ENCODE peak calls at places on chromosomes 2 and 18, in six cellular contexts. A is HepG2, B is breast epithelium, X is transverse colon, G is GM23338, T is adipocyte. E is an unnamed sample.

GRCh38 chr2:152573168-152573567 is 144.1 kb downstream of the PRPF40A start:
- DNase-seq in A (no peak), B (no peak), X (no peak), G (no peak), T (peak; percentile 32), E (peak; percentile 84)

GRCh38 chr18:46497129-46497528 is 159.9 kb downstream of the LOXHD1 start:
- DNase-seq in A (peak; percentile 10), B (no peak), X (no peak), G (peak; percentile 78), T (peak; percentile 31), E (peak; percentile 54)

GRCh38 chr2:180048256-180048655 is 41.2 kb upstream of the CWC22 start:
- DNase-seq in A (no peak), B (no peak), X (no peak), G (no peak), T (no peak), E (no peak)

GRCh38 chr2:207162319-207162718 is 3.4 kb downstream of the KLF7 start:
- DNase-seq in A (no peak), B (no peak), X (no peak), G (no peak), T (peak; percentile 25), E (no peak)

GRCh38 chr2:102848366-102848839 is 86.6 kb downstream of the TMEM182 start:
- DNase-seq in A (peak; percentile 85), B (no peak), X (peak; percentile 67), G (peak; percentile 92), T (peak; percentile 72), E (peak; percentile 87)

GRCh38 chr2:177547772-177548171 is 155.2 kb downstream of the AGPS start:
- DNase-seq in A (no peak), B (no peak), X (no peak), G (no peak), T (no peak), E (no peak)

GRCh38 chr2:26959320-26959719 is 11.1 kb upstream of the MAPRE3 start:
- DNase-seq in A (no peak), B (no peak), X (no peak), G (no peak), T (no peak), E (no peak)

GRCh38 chr2:28621172-28622100 is 125.6 kb downstream of the PLB1 start:
- DNase-seq in A (peak; percentile 83), B (peak; percentile 81), X (peak; percentile 80), G (peak; percentile 49), T (peak; percentile 91), E (peak; percentile 74)

GRCh38 chr2:228798931-228799588 is 472.0 kb downstream of the PID1 start:
- DNase-seq in A (no peak), B (no peak), X (no peak), G (no peak), T (no peak), E (peak; percentile 4)

GRCh38 chr2:232982926-232983668 is 30.0 kb downstream of the NGEF start:
- DNase-seq in A (no peak), B (no peak), X (no peak), G (peak; percentile 90), T (no peak), E (no peak)

GRCh38 chr2:128310094-128310716 is 8.5 kb downstream of the HS6ST1 start:
- DNase-seq in A (no peak), B (peak; percentile 0), X (no peak), G (no peak), T (no peak), E (no peak)

DNA sequence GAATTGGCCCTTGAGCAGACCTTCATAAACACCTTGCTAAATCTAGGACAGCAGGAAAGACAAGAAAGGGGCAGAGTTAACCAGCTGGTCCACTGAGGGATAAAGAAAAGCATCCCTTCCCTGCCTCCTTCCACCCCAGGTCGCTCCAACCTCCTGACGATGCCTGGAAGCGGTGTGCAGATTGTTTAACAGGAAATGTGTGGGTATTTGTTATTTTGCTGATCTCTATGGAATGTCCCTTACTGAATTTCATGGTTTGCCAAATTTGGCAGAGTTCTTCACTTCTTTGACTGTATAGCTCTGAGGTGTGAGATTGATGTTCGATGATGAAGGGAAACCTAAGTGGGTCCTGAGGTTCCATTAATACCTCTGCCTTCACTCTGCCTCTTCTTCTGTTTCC is 72.9 kb downstream of the MAP3K20 start:
- DNase-seq in A (no peak), B (no peak), X (no peak), G (no peak), T (peak; percentile 36), E (no peak)
- H3K4me1 ChIP-seq in A (no peaks in the 10 kb centered on the region), B (no peaks in the 10 kb centered on the region), X (no peaks in the 10 kb centered on the region), G (peaks cover 13% of the 10 kb centered on the region), T (peaks cover 37% of the 10 kb centered on the region), E (peaks cover 35% of the 10 kb centered on the region)

GRCh38 chr2:53202063-53202462 is 565.5 kb upstream of the CHAC2 start:
- DNase-seq in A (peak; percentile 25), B (no peak), X (peak; percentile 24), G (peak; percentile 5), T (peak; percentile 91), E (peak; percentile 15)
- H3K4me3 ChIP-seq in A (no peak overlapping the region), B (no peak overlapping the region), X (no peak overlapping the region), G (no peak overlapping the region), T (no peak overlapping the region), E (no peak overlapping the region)

GRCh38 chr2:19933351-19933981 is 31.7 kb upstream of the TTC32 start:
- DNase-seq in A (peak; percentile 74), B (no peak), X (no peak), G (no peak), T (peak; percentile 67), E (peak; percentile 75)
- H3K36me3 ChIP-seq in A (peaks cover 48% of the 10 kb centered on the region), B (peaks cover 7% of the 10 kb centered on the region), X (peaks cover 10% of the 10 kb centered on the region), G (peaks cover 49% of the 10 kb centered on the region), T (peaks cover 59% of the 10 kb centered on the region), E (peaks cover 54% of the 10 kb centered on the region)

GRCh38 chr2:64586054-64586453 is 61.9 kb downstream of the AFTPH start:
- DNase-seq in A (no peak), B (no peak), X (no peak), G (no peak), T (no peak), E (no peak)
- H3K4me1 ChIP-seq in A (no peaks in the 10 kb centered on the region), B (no peaks in the 10 kb centered on the region), X (no peaks in the 10 kb centered on the region), G (no peaks in the 10 kb centered on the region), T (peaks cover 8% of the 10 kb centered on the region), E (no peaks in the 10 kb centered on the region)

GRCh38 chr2:118095610-118096009 is 7.3 kb downstream of the INSIG2 start:
- DNase-seq in A (no peak), B (no peak), X (no peak), G (no peak), T (peak; percentile 24), E (no peak)
- H3K4me3 ChIP-seq in A (no peak overlapping the region), B (no peak overlapping the region), X (no peak overlapping the region), G (no peak overlapping the region), T (no peak overlapping the region), E (no peak overlapping the region)

DNA sequence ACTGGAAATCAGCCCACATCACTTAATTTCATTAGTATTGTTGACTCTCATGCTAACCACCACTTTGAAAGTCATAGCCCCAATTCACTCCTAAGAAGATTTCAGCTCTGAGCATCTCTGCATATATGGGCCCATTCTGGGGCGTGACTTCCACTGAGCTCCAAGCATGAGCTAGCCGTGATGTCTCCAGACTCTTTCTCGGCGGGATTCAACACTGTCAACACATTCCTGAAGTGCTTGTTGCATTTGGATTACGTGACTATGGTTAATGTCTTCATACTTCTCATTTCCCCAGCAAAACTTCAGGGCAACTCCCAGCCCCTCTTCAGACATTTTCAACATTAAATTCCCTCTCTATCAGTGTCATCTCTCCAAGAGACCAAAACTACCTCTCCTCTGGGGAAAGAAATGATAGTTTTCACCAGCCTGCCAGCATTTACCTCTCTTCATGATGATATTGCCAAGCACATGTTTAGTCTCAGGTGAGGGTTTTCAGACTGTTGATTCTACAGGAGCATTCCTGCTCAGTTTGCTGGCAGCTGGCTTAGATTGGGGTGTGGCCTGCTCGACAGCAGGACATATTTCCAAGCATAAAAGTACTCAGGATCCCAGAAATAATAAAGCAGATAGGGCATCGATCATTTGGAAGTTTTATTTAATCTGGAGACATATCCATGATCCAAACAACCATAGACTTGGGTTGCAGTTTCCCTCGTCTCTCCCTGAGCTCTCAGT is 81.7 kb downstream of the FEZ2 start:
- DNase-seq in A (no peak), B (no peak), X (no peak), G (no peak), T (peak; percentile 20), E (no peak)
- H3K36me3 ChIP-seq in A (peaks cover 93% of the 10 kb centered on the region), B (peaks cover 21% of the 10 kb centered on the region), X (peaks cover 50% of the 10 kb centered on the region), G (peaks cover 20% of the 10 kb centered on the region), T (peaks cover 98% of the 10 kb centered on the region), E (no peaks in the 10 kb centered on the region)

DNA sequence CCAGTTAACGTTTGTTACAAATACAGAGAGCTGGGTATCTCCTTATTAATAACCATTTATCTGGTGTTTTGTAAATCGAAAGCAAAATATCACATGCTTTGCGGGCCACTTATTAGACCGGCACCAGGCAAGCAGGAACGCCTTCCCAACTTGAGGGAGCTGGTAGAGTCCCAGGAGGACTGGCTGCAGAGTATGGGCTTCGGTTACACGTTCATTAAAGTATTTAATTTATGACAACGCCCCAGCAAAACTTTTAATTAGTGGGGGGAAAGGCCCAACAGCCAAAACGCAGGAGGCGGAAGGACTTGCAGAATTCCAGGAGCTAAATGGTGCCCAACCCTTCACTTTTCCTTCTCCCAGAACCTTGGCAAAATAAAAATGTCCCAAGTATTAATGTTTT is 3.7 kb downstream of the SMAD7 start:
- DNase-seq in A (no peak), B (no peak), X (no peak), G (no peak), T (no peak), E (no peak)
- H3K4me1 ChIP-seq in A (peaks cover 55% of the 10 kb centered on the region), B (peaks cover 26% of the 10 kb centered on the region), X (peaks cover 38% of the 10 kb centered on the region), G (peaks cover 60% of the 10 kb centered on the region), T (peaks cover 53% of the 10 kb centered on the region), E (peaks cover 50% of the 10 kb centered on the region)

GRCh38 chr2:203740741-203741363 is 34.4 kb downstream of the CD28 start:
- DNase-seq in A (no peak), B (no peak), X (no peak), G (no peak), T (peak; percentile 51), E (no peak)

GRCh38 chr2:203745267-203745666 is 38.8 kb downstream of the CD28 start:
- DNase-seq in A (no peak), B (no peak), X (no peak), G (no peak), T (no peak), E (no peak)

GRCh38 chr2:203743441-203743932 is 37.0 kb downstream of the CD28 start:
- DNase-seq in A (no peak), B (no peak), X (no peak), G (no peak), T (peak; percentile 42), E (no peak)

GRCh38 chr2:203741566-203741965 is 35.1 kb downstream of the CD28 start:
- DNase-seq in A (no peak), B (no peak), X (no peak), G (no peak), T (no peak), E (no peak)

DNA sequence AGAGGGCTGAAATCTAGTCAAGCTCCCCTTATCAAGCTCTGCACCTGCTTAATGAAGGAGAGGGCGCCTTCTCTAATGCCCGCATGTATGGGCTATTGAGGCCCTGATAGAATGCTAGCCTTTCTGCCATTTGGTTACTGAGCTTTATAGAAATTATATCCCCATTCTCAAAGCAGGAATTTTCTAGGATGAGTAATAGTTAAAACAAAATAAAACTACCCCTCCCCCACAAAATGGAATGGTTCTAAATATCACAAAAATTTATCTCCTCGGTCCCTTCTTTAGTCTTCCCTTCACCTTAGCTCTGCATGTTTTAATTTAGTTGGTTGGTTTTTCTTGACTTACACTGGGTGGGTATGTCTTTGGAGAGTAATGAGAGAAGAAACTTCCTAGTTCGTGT is 37.7 kb downstream of the CD28 start:
- DNase-seq in A (no peak), B (no peak), X (no peak), G (no peak), T (no peak), E (no peak)
- H3K4me3 ChIP-seq in A (no peak overlapping the region), B (no peak overlapping the region), X (no peak overlapping the region), G (no peak overlapping the region), T (no peak overlapping the region), E (no peak overlapping the region)